ENCODE peak calls at places on chromosomes 3 and 15, in four cellular contexts. One of them, this sample, is unnamed.

GRCh38 chr3:107217161-107217560 is 160.1 kb upstream of the CCDC54 start:
- DNase-seq in astrocyte of the spinal cord: peak; percentile 96
- DNase-seq in HEK293T: no peak
- DNase-seq in progenitor cell of endocrine pancreas: no peak
- DNase-seq in this sample: no peak

GRCh38 chr15:79091204-79091867 is 756 bp upstream of the RASGRF1 start:
- DNase-seq in astrocyte of the spinal cord: peak; percentile 5
- DNase-seq in HEK293T: peak; percentile 61
- DNase-seq in progenitor cell of endocrine pancreas: no peak
- DNase-seq in this sample: peak; percentile 19

GRCh38 chr15:70324001-70324974 is 226.6 kb upstream of the TLE3 start:
- DNase-seq in progenitor cell of endocrine pancreas: no peak
- DNase-seq in astrocyte of the spinal cord: peak; percentile 83
- DNase-seq in HEK293T: no peak
- DNase-seq in this sample: no peak

GRCh38 chr3:101868534-101869464 is 19.5 kb downstream of the NFKBIZ start:
- DNase-seq in astrocyte of the spinal cord: peak; percentile 75
- DNase-seq in progenitor cell of endocrine pancreas: no peak
- DNase-seq in HEK293T: no peak
- DNase-seq in this sample: no peak

GRCh38 chr15:93200448-93201226 is 111.6 kb upstream of the RGMA start:
- DNase-seq in HEK293T: no peak
- DNase-seq in astrocyte of the spinal cord: no peak
- DNase-seq in progenitor cell of endocrine pancreas: no peak
- DNase-seq in this sample: no peak

GRCh38 chr3:193040836-193041672 is 123.4 kb upstream of the MB21D2 start:
- DNase-seq in progenitor cell of endocrine pancreas: no peak
- DNase-seq in astrocyte of the spinal cord: peak; percentile 66
- DNase-seq in HEK293T: no peak
- DNase-seq in this sample: peak; percentile 4

GRCh38 chr3:121985841-121986240 is 36.2 kb downstream of the ILDR1 start:
- DNase-seq in HEK293T: no peak
- DNase-seq in progenitor cell of endocrine pancreas: no peak
- DNase-seq in astrocyte of the spinal cord: peak; percentile 21
- DNase-seq in this sample: no peak

GRCh38 chr15:40477703-40478269 is 7.0 kb downstream of the CHST14 start:
- DNase-seq in progenitor cell of endocrine pancreas: no peak
- DNase-seq in HEK293T: no peak
- DNase-seq in astrocyte of the spinal cord: no peak
- DNase-seq in this sample: no peak

GRCh38 chr3:11245827-11246662 is 26.2 kb upstream of the ATG7 start:
- DNase-seq in progenitor cell of endocrine pancreas: no peak
- DNase-seq in astrocyte of the spinal cord: no peak
- DNase-seq in HEK293T: no peak
- DNase-seq in this sample: no peak

GRCh38 chr15:57866149-57866736 is 159.7 kb downstream of the POLR2M start:
- DNase-seq in progenitor cell of endocrine pancreas: peak; percentile 29
- DNase-seq in HEK293T: peak; percentile 50
- DNase-seq in astrocyte of the spinal cord: peak; percentile 43
- DNase-seq in this sample: peak; percentile 83

GRCh38 chr3:168024537-168024941 is 71.2 kb downstream of the GOLIM4 start:
- DNase-seq in astrocyte of the spinal cord: peak; percentile 95
- DNase-seq in HEK293T: no peak
- DNase-seq in progenitor cell of endocrine pancreas: no peak
- DNase-seq in this sample: peak; percentile 23

GRCh38 chr3:157290761-157291160 is 130.8 kb upstream of the CCNL1 start:
- DNase-seq in astrocyte of the spinal cord: peak; percentile 63
- DNase-seq in HEK293T: no peak
- DNase-seq in progenitor cell of endocrine pancreas: no peak
- DNase-seq in this sample: no peak

GRCh38 chr15:98326804-98327203 is 321.5 kb upstream of the IGF1R start:
- DNase-seq in HEK293T: no peak
- DNase-seq in astrocyte of the spinal cord: no peak
- DNase-seq in progenitor cell of endocrine pancreas: no peak
- DNase-seq in this sample: no peak

GRCh38 chr3:114892117-114892870 is 254.8 kb downstream of the ZBTB20 start:
- DNase-seq in HEK293T: no peak
- DNase-seq in astrocyte of the spinal cord: no peak
- DNase-seq in progenitor cell of endocrine pancreas: no peak
- DNase-seq in this sample: no peak

GRCh38 chr3:134054231-134054630 is 24.5 kb upstream of the SLCO2A1 start:
- DNase-seq in astrocyte of the spinal cord: peak; percentile 30
- DNase-seq in HEK293T: no peak
- DNase-seq in progenitor cell of endocrine pancreas: no peak
- DNase-seq in this sample: no peak

GRCh38 chr15:67914537-67915373 is 74.9 kb upstream of the RNU6-1 start:
- DNase-seq in HEK293T: no peak
- DNase-seq in progenitor cell of endocrine pancreas: peak; percentile 18
- DNase-seq in astrocyte of the spinal cord: peak; percentile 70
- DNase-seq in this sample: peak; percentile 14

GRCh38 chr3:188153498-188153948 is 434 bp upstream of the LPP start:
- DNase-seq in astrocyte of the spinal cord: peak; percentile 96
- DNase-seq in HEK293T: peak; percentile 74
- DNase-seq in progenitor cell of endocrine pancreas: no peak
- DNase-seq in this sample: peak; percentile 78

GRCh38 chr3:193897288-193897687 is 238.7 kb upstream of the HES1 start:
- DNase-seq in astrocyte of the spinal cord: no peak
- DNase-seq in HEK293T: no peak
- DNase-seq in progenitor cell of endocrine pancreas: no peak
- DNase-seq in this sample: no peak

GRCh38 chr3:90136468-90137191 is 1029.2 kb downstream of the EPHA3 start:
- DNase-seq in astrocyte of the spinal cord: no peak
- DNase-seq in progenitor cell of endocrine pancreas: no peak
- DNase-seq in HEK293T: no peak
- DNase-seq in this sample: no peak

GRCh38 chr3:31908391-31909097 is 72.5 kb downstream of the OSBPL10 start:
- DNase-seq in progenitor cell of endocrine pancreas: no peak
- DNase-seq in HEK293T: no peak
- DNase-seq in astrocyte of the spinal cord: peak; percentile 20
- DNase-seq in this sample: peak; percentile 16

GRCh38 chr3:152656207-152657001 is 178.5 kb upstream of the P2RY1 start:
- DNase-seq in astrocyte of the spinal cord: peak; percentile 5
- DNase-seq in HEK293T: no peak
- DNase-seq in progenitor cell of endocrine pancreas: no peak
- DNase-seq in this sample: peak; percentile 7

GRCh38 chr15:36161781-36162212 is 417.6 kb upstream of the CDIN1 start:
- DNase-seq in HEK293T: no peak
- DNase-seq in astrocyte of the spinal cord: peak; percentile 24
- DNase-seq in progenitor cell of endocrine pancreas: no peak
- DNase-seq in this sample: no peak

GRCh38 chr15:90151989-90152645 is 49.0 kb upstream of the SEMA4B start:
- DNase-seq in HEK293T: no peak
- DNase-seq in astrocyte of the spinal cord: no peak
- DNase-seq in progenitor cell of endocrine pancreas: no peak
- DNase-seq in this sample: peak; percentile 55

GRCh38 chr3:167876603-167877325 is 141.2 kb downstream of the SERPINI1 start:
- DNase-seq in progenitor cell of endocrine pancreas: no peak
- DNase-seq in HEK293T: no peak
- DNase-seq in astrocyte of the spinal cord: peak; percentile 79
- DNase-seq in this sample: no peak

GRCh38 chr3:56801151-56801596 is 575 bp downstream of the ARHGEF3 start:
- DNase-seq in progenitor cell of endocrine pancreas: no peak
- DNase-seq in HEK293T: no peak
- DNase-seq in astrocyte of the spinal cord: no peak
- DNase-seq in this sample: peak; percentile 4

GRCh38 chr15:74907277-74907870 is 723 bp upstream of the FAM219B start:
- DNase-seq in HEK293T: no peak
- DNase-seq in astrocyte of the spinal cord: no peak
- DNase-seq in progenitor cell of endocrine pancreas: no peak
- DNase-seq in this sample: no peak

GRCh38 chr15:47301481-47301880 is 415.8 kb upstream of the SEMA6D start:
- DNase-seq in astrocyte of the spinal cord: no peak
- DNase-seq in progenitor cell of endocrine pancreas: no peak
- DNase-seq in HEK293T: no peak
- DNase-seq in this sample: no peak

GRCh38 chr15:98560338-98560737 is 88.0 kb upstream of the IGF1R start:
- DNase-seq in HEK293T: no peak
- DNase-seq in progenitor cell of endocrine pancreas: no peak
- DNase-seq in astrocyte of the spinal cord: no peak
- DNase-seq in this sample: no peak

This sample was measured in endothelial cell.